ENCODE peak calls at places on chromosomes 11 and 22, in nine cellular contexts. One of them, this sample, is unnamed.

GRCh38 chr11:3824714-3825472 is 15.9 kb downstream of the RHOG start:
- DNase-seq in prostate gland: no peak
- DNase-seq in nephron progenitor cell: peak
- DNase-seq in choroid plexus epithelial cell: peak
- DNase-seq in PC-3: no peak
- DNase-seq in Peyer's patch: peak
- DNase-seq in heart left ventricle: peak
- DNase-seq in psoas muscle: peak
- DNase-seq in tibial nerve: no peak
- DNase-seq in this sample: peak

GRCh38 chr11:70050243-70050642 is 27.9 kb upstream of the ANO1 start:
- DNase-seq in Peyer's patch: peak
- DNase-seq in prostate gland: no peak
- DNase-seq in psoas muscle: no peak
- DNase-seq in nephron progenitor cell: no peak
- DNase-seq in heart left ventricle: no peak
- DNase-seq in tibial nerve: no peak
- DNase-seq in choroid plexus epithelial cell: no peak
- DNase-seq in PC-3: no peak
- DNase-seq in this sample: no peak

GRCh38 chr11:111982019-111982464 is 43.2 kb upstream of the DLAT start:
- DNase-seq in Peyer's patch: peak
- DNase-seq in heart left ventricle: peak
- DNase-seq in psoas muscle: no peak
- DNase-seq in choroid plexus epithelial cell: peak
- DNase-seq in tibial nerve: peak
- DNase-seq in PC-3: peak
- DNase-seq in nephron progenitor cell: peak
- DNase-seq in prostate gland: peak
- DNase-seq in this sample: peak

GRCh38 chr11:119160151-119160550 is 8.4 kb upstream of the NLRX1 start:
- DNase-seq in heart left ventricle: no peak
- DNase-seq in tibial nerve: no peak
- DNase-seq in choroid plexus epithelial cell: no peak
- DNase-seq in psoas muscle: no peak
- DNase-seq in nephron progenitor cell: no peak
- DNase-seq in Peyer's patch: no peak
- DNase-seq in prostate gland: no peak
- DNase-seq in PC-3: no peak
- DNase-seq in this sample: no peak

GRCh38 chr22:19518568-19519030 is 5.6 kb downstream of the CLDN5 start:
- DNase-seq in Peyer's patch: peak
- DNase-seq in nephron progenitor cell: no peak
- DNase-seq in heart left ventricle: no peak
- DNase-seq in prostate gland: no peak
- DNase-seq in PC-3: no peak
- DNase-seq in psoas muscle: no peak
- DNase-seq in choroid plexus epithelial cell: no peak
- DNase-seq in tibial nerve: no peak
- DNase-seq in this sample: no peak

GRCh38 chr11:4551346-4551979 is 6.5 kb downstream of the OR52M1 start:
- DNase-seq in prostate gland: no peak
- DNase-seq in tibial nerve: no peak
- DNase-seq in Peyer's patch: no peak
- DNase-seq in heart left ventricle: no peak
- DNase-seq in PC-3: peak
- DNase-seq in psoas muscle: no peak
- DNase-seq in nephron progenitor cell: no peak
- DNase-seq in choroid plexus epithelial cell: peak
- DNase-seq in this sample: peak

GRCh38 chr11:44889266-44889665 is 61.4 kb downstream of the TP53I11 start:
- DNase-seq in heart left ventricle: peak
- DNase-seq in nephron progenitor cell: no peak
- DNase-seq in choroid plexus epithelial cell: no peak
- DNase-seq in Peyer's patch: no peak
- DNase-seq in prostate gland: no peak
- DNase-seq in PC-3: no peak
- DNase-seq in psoas muscle: no peak
- DNase-seq in tibial nerve: no peak
- DNase-seq in this sample: no peak

GRCh38 chr11:28621648-28622215 is 513.5 kb downstream of the METTL15 start:
- DNase-seq in tibial nerve: no peak
- DNase-seq in choroid plexus epithelial cell: peak
- DNase-seq in prostate gland: no peak
- DNase-seq in heart left ventricle: no peak
- DNase-seq in nephron progenitor cell: no peak
- DNase-seq in PC-3: no peak
- DNase-seq in psoas muscle: no peak
- DNase-seq in Peyer's patch: no peak
- DNase-seq in this sample: peak

GRCh38 chr22:25358421-25359170 is 139.2 kb downstream of the CRYBB2 start:
- DNase-seq in nephron progenitor cell: no peak
- DNase-seq in PC-3: no peak
- DNase-seq in tibial nerve: no peak
- DNase-seq in psoas muscle: no peak
- DNase-seq in Peyer's patch: peak
- DNase-seq in heart left ventricle: no peak
- DNase-seq in choroid plexus epithelial cell: no peak
- DNase-seq in prostate gland: no peak
- DNase-seq in this sample: no peak

GRCh38 chr11:73991471-73992006 is 8.9 kb upstream of the UCP2 start:
- DNase-seq in heart left ventricle: no peak
- DNase-seq in PC-3: no peak
- DNase-seq in psoas muscle: peak
- DNase-seq in tibial nerve: no peak
- DNase-seq in Peyer's patch: peak
- DNase-seq in choroid plexus epithelial cell: no peak
- DNase-seq in nephron progenitor cell: no peak
- DNase-seq in prostate gland: no peak
- DNase-seq in this sample: no peak

GRCh38 chr11:17476317-17477083 is at the start of gene ABCC8:
- DNase-seq in prostate gland: no peak
- DNase-seq in PC-3: no peak
- DNase-seq in nephron progenitor cell: peak
- DNase-seq in psoas muscle: no peak
- DNase-seq in heart left ventricle: no peak
- DNase-seq in tibial nerve: no peak
- DNase-seq in choroid plexus epithelial cell: no peak
- DNase-seq in Peyer's patch: no peak
- DNase-seq in this sample: no peak

GRCh38 chr22:50277761-50278160 is 7.6 kb upstream of the MAPK11 start:
- DNase-seq in PC-3: no peak
- DNase-seq in heart left ventricle: no peak
- DNase-seq in psoas muscle: no peak
- DNase-seq in nephron progenitor cell: no peak
- DNase-seq in prostate gland: no peak
- DNase-seq in choroid plexus epithelial cell: no peak
- DNase-seq in Peyer's patch: no peak
- DNase-seq in tibial nerve: no peak
- DNase-seq in this sample: no peak

GRCh38 chr22:50275181-50276055 is 5.2 kb upstream of the MAPK11 start:
- DNase-seq in prostate gland: no peak
- DNase-seq in heart left ventricle: no peak
- DNase-seq in nephron progenitor cell: no peak
- DNase-seq in psoas muscle: no peak
- DNase-seq in tibial nerve: no peak
- DNase-seq in choroid plexus epithelial cell: no peak
- DNase-seq in PC-3: no peak
- DNase-seq in Peyer's patch: no peak
- DNase-seq in this sample: no peak

GRCh38 chr22:50278461-50278860 is 8.3 kb upstream of the MAPK11 start:
- DNase-seq in heart left ventricle: no peak
- DNase-seq in nephron progenitor cell: no peak
- DNase-seq in psoas muscle: no peak
- DNase-seq in tibial nerve: no peak
- DNase-seq in prostate gland: no peak
- DNase-seq in Peyer's patch: no peak
- DNase-seq in choroid plexus epithelial cell: no peak
- DNase-seq in PC-3: no peak
- DNase-seq in this sample: no peak

GRCh38 chr22:50274311-50274710 is 4.1 kb upstream of the MAPK11 start:
- DNase-seq in prostate gland: peak
- DNase-seq in nephron progenitor cell: peak
- DNase-seq in psoas muscle: no peak
- DNase-seq in heart left ventricle: peak
- DNase-seq in Peyer's patch: peak
- DNase-seq in tibial nerve: no peak
- DNase-seq in choroid plexus epithelial cell: peak
- DNase-seq in PC-3: peak
- DNase-seq in this sample: peak

GRCh38 chr22:50276143-50276542 is 6.0 kb upstream of the MAPK11 start:
- DNase-seq in Peyer's patch: peak
- DNase-seq in nephron progenitor cell: no peak
- DNase-seq in heart left ventricle: peak
- DNase-seq in PC-3: peak
- DNase-seq in psoas muscle: no peak
- DNase-seq in tibial nerve: no peak
- DNase-seq in choroid plexus epithelial cell: peak
- DNase-seq in prostate gland: peak
- DNase-seq in this sample: peak
- TF ChIP-seq CTCF in Peyer's patch: peak
- TF ChIP-seq CTCF in nephron progenitor cell: no peak
- TF ChIP-seq CTCF in heart left ventricle: peak
- TF ChIP-seq CTCF in PC-3: peak
- TF ChIP-seq CTCF in psoas muscle: peak
- TF ChIP-seq CTCF in tibial nerve: peak
- TF ChIP-seq CTCF in choroid plexus epithelial cell: peak
- TF ChIP-seq CTCF in prostate gland: peak
- TF ChIP-seq CTCF in this sample: no peak

DNA sequence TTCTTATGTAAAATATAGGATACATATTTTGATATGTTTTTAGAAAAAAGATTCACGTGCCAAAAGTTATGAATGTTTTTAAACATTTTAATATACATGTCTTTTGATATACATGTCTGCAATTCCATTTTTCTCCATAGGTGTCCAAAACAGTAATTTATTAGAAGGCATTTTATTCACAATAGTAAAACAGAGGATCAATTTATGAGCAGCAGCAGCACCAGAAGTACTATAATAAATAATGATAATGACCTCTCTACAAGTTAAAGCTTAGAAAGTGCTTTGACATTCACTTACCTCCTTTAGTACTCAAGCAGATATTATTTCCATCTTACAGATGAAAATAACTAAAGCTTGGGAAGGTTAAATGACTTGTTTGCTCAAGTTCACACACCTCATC is 96.7 kb upstream of the DBX1 start:
- DNase-seq in psoas muscle: no peak
- DNase-seq in Peyer's patch: no peak
- DNase-seq in tibial nerve: no peak
- DNase-seq in nephron progenitor cell: no peak
- DNase-seq in heart left ventricle: no peak
- DNase-seq in prostate gland: no peak
- DNase-seq in PC-3: no peak
- DNase-seq in choroid plexus epithelial cell: no peak
- DNase-seq in this sample: no peak
- TF ChIP-seq CTCF in psoas muscle: no peak
- TF ChIP-seq CTCF in Peyer's patch: no peak
- TF ChIP-seq CTCF in tibial nerve: no peak
- TF ChIP-seq CTCF in nephron progenitor cell: no peak
- TF ChIP-seq CTCF in heart left ventricle: no peak
- TF ChIP-seq CTCF in prostate gland: no peak
- TF ChIP-seq CTCF in PC-3: no peak
- TF ChIP-seq CTCF in choroid plexus epithelial cell: no peak
- TF ChIP-seq CTCF in this sample: no peak

GRCh38 chr11:20669833-20670684 is 673 bp downstream of the NELL1 start:
- DNase-seq in psoas muscle: no peak
- DNase-seq in prostate gland: no peak
- DNase-seq in choroid plexus epithelial cell: no peak
- DNase-seq in tibial nerve: no peak
- DNase-seq in Peyer's patch: no peak
- DNase-seq in heart left ventricle: no peak
- DNase-seq in nephron progenitor cell: peak
- DNase-seq in PC-3: no peak
- DNase-seq in this sample: no peak

GRCh38 chr11:20670932-20671403 is 1.6 kb downstream of the NELL1 start:
- DNase-seq in nephron progenitor cell: peak
- DNase-seq in psoas muscle: no peak
- DNase-seq in PC-3: no peak
- DNase-seq in prostate gland: no peak
- DNase-seq in choroid plexus epithelial cell: no peak
- DNase-seq in heart left ventricle: no peak
- DNase-seq in Peyer's patch: no peak
- DNase-seq in tibial nerve: no peak
- DNase-seq in this sample: no peak

GRCh38 chr11:20668844-20669832 is at the start of gene NELL1:
- DNase-seq in psoas muscle: no peak
- DNase-seq in choroid plexus epithelial cell: peak
- DNase-seq in heart left ventricle: no peak
- DNase-seq in prostate gland: no peak
- DNase-seq in nephron progenitor cell: peak
- DNase-seq in tibial nerve: no peak
- DNase-seq in PC-3: no peak
- DNase-seq in Peyer's patch: no peak
- DNase-seq in this sample: no peak

GRCh38 chr11:20671856-20672546 is 2.6 kb downstream of the NELL1 start:
- DNase-seq in prostate gland: no peak
- DNase-seq in heart left ventricle: no peak
- DNase-seq in PC-3: peak
- DNase-seq in choroid plexus epithelial cell: peak
- DNase-seq in Peyer's patch: no peak
- DNase-seq in nephron progenitor cell: no peak
- DNase-seq in psoas muscle: no peak
- DNase-seq in tibial nerve: no peak
- DNase-seq in this sample: peak

DNA sequence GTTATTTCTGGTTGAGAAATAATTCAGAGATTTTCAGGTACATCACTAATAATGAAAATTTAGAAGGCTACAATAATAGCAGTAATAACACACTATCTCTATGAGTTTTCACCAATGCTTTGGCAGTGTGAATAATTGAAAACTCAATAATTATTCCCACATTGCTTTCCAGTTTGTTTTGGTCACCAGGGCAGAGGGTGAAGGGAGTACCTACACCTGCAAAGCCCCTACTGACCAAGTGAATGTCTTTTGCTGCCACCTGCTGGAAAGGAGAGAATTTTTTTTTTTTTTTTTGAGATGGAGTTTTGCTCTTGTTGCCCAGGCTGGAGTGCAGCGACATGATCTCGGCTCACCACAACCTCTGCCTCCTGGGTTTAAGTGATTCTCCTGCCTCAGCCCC is 3.2 kb downstream of the NELL1 start:
- DNase-seq in choroid plexus epithelial cell: peak
- DNase-seq in heart left ventricle: no peak
- DNase-seq in tibial nerve: no peak
- DNase-seq in Peyer's patch: no peak
- DNase-seq in PC-3: peak
- DNase-seq in nephron progenitor cell: no peak
- DNase-seq in prostate gland: no peak
- DNase-seq in psoas muscle: no peak
- DNase-seq in this sample: peak
- TF ChIP-seq CTCF in choroid plexus epithelial cell: peak
- TF ChIP-seq CTCF in heart left ventricle: no peak
- TF ChIP-seq CTCF in tibial nerve: no peak
- TF ChIP-seq CTCF in Peyer's patch: peak
- TF ChIP-seq CTCF in PC-3: peak
- TF ChIP-seq CTCF in nephron progenitor cell: peak
- TF ChIP-seq CTCF in prostate gland: peak
- TF ChIP-seq CTCF in psoas muscle: peak
- TF ChIP-seq CTCF in this sample: peak

DNA sequence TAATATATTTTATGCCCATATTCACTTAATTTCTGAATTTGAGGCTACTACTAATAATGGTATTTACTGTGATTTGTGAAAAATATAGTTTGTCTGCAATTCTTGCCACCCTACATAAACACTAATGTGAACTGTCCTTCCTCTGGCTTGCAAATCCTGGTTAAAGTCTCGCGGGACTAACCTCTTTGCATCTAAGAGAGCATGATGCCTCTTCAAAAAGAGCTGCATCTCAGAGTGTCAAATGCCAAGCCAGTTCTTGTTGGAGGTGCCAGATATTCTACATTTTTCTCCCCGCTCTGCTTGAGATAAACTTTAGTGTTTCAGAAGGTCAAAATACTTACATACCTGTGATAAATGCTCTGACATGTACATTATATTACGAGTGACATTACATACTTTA is 2.1 kb downstream of the ARHGAP42 start:
- DNase-seq in choroid plexus epithelial cell: peak
- DNase-seq in nephron progenitor cell: no peak
- DNase-seq in tibial nerve: no peak
- DNase-seq in heart left ventricle: no peak
- DNase-seq in Peyer's patch: no peak
- DNase-seq in psoas muscle: no peak
- DNase-seq in prostate gland: no peak
- DNase-seq in PC-3: no peak
- DNase-seq in this sample: peak
- TF ChIP-seq CTCF in choroid plexus epithelial cell: no peak
- TF ChIP-seq CTCF in nephron progenitor cell: no peak
- TF ChIP-seq CTCF in tibial nerve: no peak
- TF ChIP-seq CTCF in heart left ventricle: no peak
- TF ChIP-seq CTCF in Peyer's patch: no peak
- TF ChIP-seq CTCF in psoas muscle: no peak
- TF ChIP-seq CTCF in prostate gland: no peak
- TF ChIP-seq CTCF in PC-3: no peak
- TF ChIP-seq CTCF in this sample: no peak